ENCODE peak calls at places on chromosome X, in six cellular contexts. Z, N, J, R, M and K are unnamed samples.

GRCh38 chrX:96311366-96311765 is 373.3 kb upstream of the DIAPH2 start:
- DNase-seq in Z (no peak), N (no peak), J (no peak), R (no peak), M (no peak), K (no peak)

GRCh38 chrX:70044541-70045245 is 5.0 kb downstream of the AWAT2 start:
- DNase-seq in Z (peak), N (no peak), J (no peak), R (no peak), M (no peak), K (no peak)

GRCh38 chrX:40439625-40440532 is 140.9 kb upstream of the ATP6AP2 start:
- DNase-seq in Z (no peak), N (no peak), J (no peak), R (no peak), M (no peak), K (no peak)

GRCh38 chrX:41332408-41332987 is 1.5 kb upstream of the DDX3X start:
- DNase-seq in Z (no peak), N (no peak), J (peak), R (peak), M (peak), K (no peak)

GRCh38 chrX:97563531-97564133 is 679.9 kb downstream of the RPA4 start:
- DNase-seq in Z (peak), N (peak), J (peak), R (peak), M (no peak), K (no peak)

GRCh38 chrX:3527166-3527565 is 180.7 kb upstream of the MXRA5 start:
- DNase-seq in Z (peak), N (no peak), J (no peak), R (no peak), M (no peak), K (no peak)

GRCh38 chrX:118528089-118528753 is 32.6 kb downstream of the DOCK11 start:
- DNase-seq in Z (no peak), N (no peak), J (peak), R (no peak), M (no peak), K (no peak)

GRCh38 chrX:143669395-143669794 is 33.5 kb upstream of the SLITRK4 start:
- DNase-seq in Z (no peak), N (no peak), J (no peak), R (no peak), M (no peak), K (no peak)

GRCh38 chrX:72316408-72317079 is 10.8 kb upstream of the CITED1 start:
- DNase-seq in Z (no peak), N (no peak), J (no peak), R (no peak), M (no peak), K (no peak)

GRCh38 chrX:96611619-96612362 is 72.9 kb upstream of the DIAPH2 start:
- DNase-seq in Z (peak), N (no peak), J (no peak), R (no peak), M (no peak), K (no peak)

GRCh38 chrX:134782796-134783195 is 124.5 kb upstream of the PLAC1 start:
- DNase-seq in Z (peak), N (no peak), J (no peak), R (no peak), M (no peak), K (no peak)